ENCODE peak calls at places on chromosomes 3 and 15, in nine cellular contexts. B is neural progenitor cell; C is adipocyte; R is ovary; T is endodermal cell; O is H1; I is DND-41; U is CD8-positive, alpha-beta T cell; X is HCT116. K is an unnamed sample.

GRCh38 chr15:89575656-89576416 is 567 bp downstream of the TICRR start:
- DNase-seq in B (peak; percentile 51), R (no peak), I (peak; percentile 27), T (peak; percentile 82), X (no peak), O (peak; percentile 58), C (peak; percentile 30), U (no peak), K (peak; percentile 26)

GRCh38 chr3:100580147-100580546 is 29.3 kb upstream of the ADGRG7 start:
- DNase-seq in B (no peak), C (no peak), I (no peak), O (no peak), T (no peak), U (no peak), X (no peak), R (no peak), K (no peak)

GRCh38 chr3:13083898-13084297 is 10.7 kb upstream of the IQSEC1 start:
- DNase-seq in I (no peak), X (no peak), C (no peak), B (no peak), R (no peak), T (no peak), O (no peak), U (no peak), K (no peak)

GRCh38 chr15:66595937-66596545 is 30.2 kb upstream of the LCTL start:
- DNase-seq in O (no peak), B (no peak), C (peak; percentile 38), R (no peak), X (no peak), U (no peak), T (no peak), I (no peak), K (no peak)

GRCh38 chr15:74829500-74829899 is 3.1 kb downstream of the CPLX3 start:
- DNase-seq in R (no peak), B (no peak), U (no peak), X (no peak), T (no peak), C (no peak), I (no peak), O (no peak), K (no peak)

GRCh38 chr3:184694694-184695093 is 17.2 kb downstream of the MAGEF1 start:
- DNase-seq in X (no peak), B (peak; percentile 0), I (no peak), R (peak; percentile 6), C (no peak), U (no peak), O (no peak), T (no peak), K (no peak)

GRCh38 chr3:25830373-25831305 is 40.7 kb downstream of the OXSM start:
- DNase-seq in I (no peak), R (no peak), U (no peak), C (no peak), T (no peak), X (no peak), O (no peak), B (peak; percentile 10), K (no peak)

GRCh38 chr3:16290827-16291196 is 25.8 kb downstream of the OXNAD1 start:
- DNase-seq in O (no peak), B (no peak), I (no peak), C (peak; percentile 28), T (no peak), U (no peak), R (no peak), X (no peak), K (no peak)

GRCh38 chr3:27357665-27358258 is 11.4 kb downstream of the NEK10 start:
- DNase-seq in C (peak; percentile 52), B (peak; percentile 73), U (peak; percentile 65), O (peak; percentile 55), I (peak; percentile 57), R (no peak), X (peak; percentile 59), T (peak; percentile 86), K (peak; percentile 17)

GRCh38 chr3:127064391-127065137 is 81.6 kb downstream of the PLXNA1 start:
- DNase-seq in O (no peak), T (no peak), I (no peak), B (no peak), U (no peak), C (peak; percentile 50), R (no peak), X (peak; percentile 29), K (no peak)

GRCh38 chr3:80297720-80298119 is 529.9 kb upstream of the ROBO1 start:
- DNase-seq in I (no peak), R (no peak), C (no peak), O (no peak), B (no peak), X (no peak), U (no peak), T (no peak), K (no peak)

GRCh38 chr3:122014741-122015140 is 7.3 kb downstream of the ILDR1 start:
- DNase-seq in R (no peak), T (no peak), B (no peak), I (no peak), C (no peak), O (no peak), X (no peak), U (no peak), K (no peak)

GRCh38 chr3:128579927-128580326 is 70.7 kb downstream of the RPN1 start:
- DNase-seq in O (no peak), R (no peak), I (no peak), B (no peak), X (no peak), T (no peak), U (no peak), C (no peak), K (peak; percentile 25)
- H3K4me3 ChIP-seq in O (no peak overlapping the region), R (no peak overlapping the region), I (no peak overlapping the region), B (no peak overlapping the region), X (no peak overlapping the region), T (peak overlapping the region; percentile 49), U (no peak overlapping the region), C (no peak overlapping the region), K (no peak overlapping the region)

GRCh38 chr3:185705498-185705897 is 119.3 kb downstream of the IGF2BP2 start:
- DNase-seq in X (no peak), T (peak; percentile 2), U (no peak), C (no peak), B (no peak), O (no peak), I (no peak), R (no peak), K (no peak)
- H3K27me3 ChIP-seq in X (no peaks in the 10 kb centered on the region), T (no peaks in the 10 kb centered on the region), U (no peaks in the 10 kb centered on the region), C (no peaks in the 10 kb centered on the region), B (no peaks in the 10 kb centered on the region), O (no peaks in the 10 kb centered on the region), I (peaks cover 31% of the 10 kb centered on the region), R (no peaks in the 10 kb centered on the region), K (no peaks in the 10 kb centered on the region)

GRCh38 chr3:75049581-75049980 is 435.1 kb upstream of the CNTN3 start:
- DNase-seq in X (no peak), I (no peak), T (no peak), B (no peak), U (no peak), R (no peak), O (no peak), C (no peak), K (no peak)

GRCh38 chr3:75042941-75043340 is 428.5 kb upstream of the CNTN3 start:
- DNase-seq in O (peak; percentile 47), C (no peak), U (no peak), T (peak; percentile 49), I (no peak), X (no peak), B (peak; percentile 12), R (no peak), K (no peak)

DNA sequence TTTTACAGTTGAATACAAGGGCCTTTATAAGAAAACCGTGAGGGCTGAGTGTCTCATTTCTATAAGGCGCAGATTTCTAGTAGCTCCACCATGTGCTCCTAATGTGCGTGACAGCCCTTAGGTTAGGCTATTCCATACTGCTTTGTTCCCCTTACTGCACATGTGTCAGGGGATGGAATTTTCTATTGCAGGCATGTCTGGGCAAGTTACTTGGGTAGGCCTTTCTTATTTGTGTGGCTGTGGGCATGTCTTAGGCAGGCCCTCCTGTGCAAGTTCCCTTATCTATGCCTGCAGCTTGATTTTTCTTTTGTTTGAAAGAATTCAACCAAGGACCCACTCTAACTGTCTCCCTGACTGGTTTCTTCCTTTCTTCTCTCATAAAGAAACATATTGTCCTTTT is 434.2 kb upstream of the CNTN3 start:
- DNase-seq in X (no peak), T (no peak), U (no peak), O (no peak), R (no peak), I (no peak), C (no peak), B (no peak), K (no peak)
- H3K9me3 ChIP-seq in X (peaks cover 22% of the 10 kb centered on the region), T (peaks cover 19% of the 10 kb centered on the region), U (no peaks in the 10 kb centered on the region), O (no peaks in the 10 kb centered on the region), R (peaks cover 6% of the 10 kb centered on the region), I (no peaks in the 10 kb centered on the region), C (no peaks in the 10 kb centered on the region), B (no peaks in the 10 kb centered on the region), K (no peaks in the 10 kb centered on the region)

GRCh38 chr15:48975713-48976419 is 12.1 kb upstream of the SHC4 start:
- DNase-seq in B (peak; percentile 95), R (peak; percentile 80), U (peak; percentile 81), X (peak; percentile 51), T (peak; percentile 95), O (peak; percentile 90), I (peak; percentile 84), C (peak; percentile 94), K (peak; percentile 84)

GRCh38 chr15:48978638-48979037 is 14.9 kb upstream of the SHC4 start:
- DNase-seq in R (no peak), I (no peak), T (no peak), C (no peak), B (no peak), U (no peak), O (no peak), X (no peak), K (no peak)

GRCh38 chr15:48972750-48973503 is 9.2 kb upstream of the SHC4 start:
- DNase-seq in B (no peak), O (no peak), X (no peak), R (no peak), I (no peak), U (no peak), T (no peak), C (no peak), K (no peak)

GRCh38 chr15:48974865-48975264 is 11.1 kb upstream of the SHC4 start:
- DNase-seq in R (no peak), U (no peak), B (peak; percentile 64), T (peak; percentile 71), I (no peak), C (no peak), X (peak; percentile 8), O (no peak), K (no peak)

DNA sequence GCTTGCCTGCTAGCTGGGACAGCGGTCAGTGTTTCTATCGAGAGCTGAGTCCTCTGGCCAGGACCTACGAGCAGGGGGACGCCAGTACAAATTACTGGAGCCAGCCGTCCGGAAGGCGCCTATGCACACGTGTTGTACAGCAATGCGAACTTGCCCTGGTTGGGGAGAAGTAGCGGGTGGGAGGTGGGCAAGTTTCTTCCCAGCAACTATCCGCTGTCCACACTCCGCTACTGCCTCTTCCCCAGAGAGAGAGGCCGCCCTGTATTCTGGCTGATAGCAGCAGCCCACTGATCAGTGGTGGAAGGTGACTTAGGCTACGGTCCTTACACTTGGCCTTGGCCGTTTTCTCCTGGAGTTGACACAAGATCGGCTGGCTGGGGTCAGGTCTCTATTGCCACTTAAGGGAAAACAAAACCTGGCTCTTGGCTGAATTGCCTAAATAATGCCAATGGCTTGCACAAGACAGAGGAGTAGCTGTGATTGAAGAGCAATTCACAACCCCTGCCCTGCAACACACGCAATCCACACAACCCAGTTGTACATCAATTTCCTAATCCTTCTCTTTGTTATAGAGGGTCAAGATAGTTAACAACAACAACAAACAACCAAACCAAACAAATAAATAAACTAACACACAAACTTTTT is 12.8 kb upstream of the SHC4 start:
- DNase-seq in C (no peak), B (no peak), X (no peak), T (peak; percentile 61), U (no peak), I (no peak), R (no peak), O (no peak), K (no peak)
- H3K4me3 ChIP-seq in C (peak overlapping the region; percentile 79), B (peak overlapping the region; percentile 54), X (peak overlapping the region; percentile 58), T (peak overlapping the region; percentile 74), U (no peak overlapping the region), I (no peak overlapping the region), R (no peak overlapping the region), O (peak overlapping the region; percentile 52), K (no peak overlapping the region)

K was measured in MG63.